ENCODE peak calls at places on chromosomes 7 and 10, in eight cellular contexts. S, L, W, Z, Q, U, T and D are unnamed samples.
A peak's percentile ranks its signal among the peaks of the same experiment; 100 is the strongest.

GRCh38 chr10:73808021-73808815 is 3.2 kb downstream of the NDST2 start:
- DNase-seq in Z (no peak), Q (no peak), S (no peak), U (no peak), T (no peak), L (no peak), W (no peak), D (no peak)

GRCh38 chr10:95988702-95989101 is 54.7 kb upstream of the CCNJ start:
- DNase-seq in Q (no peak), S (no peak), L (no peak), T (no peak), U (no peak), W (no peak), Z (no peak), D (no peak)

GRCh38 chr7:36219429-36219828 is 66.4 kb downstream of the EEPD1 start:
- DNase-seq in L (no peak), Z (no peak), W (no peak), S (no peak), U (no peak), Q (no peak), T (no peak), D (no peak)

GRCh38 chr7:85630904-85631582 is 444.2 kb upstream of the SEMA3D start:
- DNase-seq in U (no peak), T (no peak), L (no peak), Z (no peak), W (no peak), Q (no peak), S (no peak), D (peak; percentile 22)

GRCh38 chr7:1019789-1020610 is 24.3 kb upstream of the GPR146 start:
- DNase-seq in T (peak; percentile 18), Q (no peak), L (no peak), S (no peak), Z (no peak), U (no peak), W (no peak), D (no peak)

GRCh38 chr7:44063894-44064651 is 1.3 kb downstream of the PGAM2 start:
- DNase-seq in Z (no peak), T (no peak), U (no peak), Q (peak; percentile 25), L (no peak), W (no peak), S (no peak), D (peak; percentile 7)

GRCh38 chr10:90148121-90148855 is 446.9 kb downstream of the KIF20B start:
- DNase-seq in S (no peak), Z (no peak), Q (no peak), U (no peak), W (no peak), L (no peak), T (peak; percentile 58), D (peak; percentile 77)

GRCh38 chr7:80634505-80634904 is 3.9 kb upstream of the CD36 start:
- DNase-seq in Z (no peak), W (no peak), L (no peak), U (no peak), T (no peak), S (peak; percentile 92), Q (no peak), D (peak; percentile 91)

GRCh38 chr10:73228247-73228646 is 18.8 kb downstream of the DNAJC9 start:
- DNase-seq in L (no peak), T (no peak), W (no peak), Q (no peak), Z (no peak), S (no peak), U (no peak), D (peak; percentile 55)

GRCh38 chr7:77800730-77801129 is 2.2 kb downstream of the PHTF2 start:
- DNase-seq in W (no peak), Z (no peak), U (no peak), Q (no peak), T (no peak), L (no peak), S (no peak), D (no peak)

GRCh38 chr7:32942783-32943653 is 14.2 kb upstream of the FKBP9 start:
- DNase-seq in S (peak; percentile 48), W (peak; percentile 75), Z (peak; percentile 93), Q (peak; percentile 86), L (peak; percentile 12), T (peak; percentile 87), U (peak; percentile 67), D (peak; percentile 77)

GRCh38 chr10:4198216-4198615 is 413.2 kb upstream of the KLF6 start:
- DNase-seq in W (no peak), Z (no peak), L (no peak), S (no peak), Q (no peak), U (no peak), T (no peak), D (no peak)

GRCh38 chr10:24096281-24096680 is 112.7 kb upstream of the KIAA1217 start:
- DNase-seq in U (no peak), Q (no peak), Z (no peak), S (no peak), L (no peak), T (peak; percentile 14), W (no peak), D (no peak)

GRCh38 chr10:77926566-77927342 is at the start of gene DLG5:
- DNase-seq in Q (peak; percentile 75), W (peak; percentile 67), Z (peak; percentile 86), U (peak; percentile 13), L (no peak), T (peak; percentile 45), S (no peak), D (peak; percentile 72)

GRCh38 chr7:155357573-155358041 is 59.9 kb downstream of the INSIG1 start:
- DNase-seq in S (peak; percentile 80), Z (no peak), T (no peak), U (no peak), L (no peak), W (no peak), Q (peak; percentile 13), D (peak; percentile 62)

GRCh38 chr10:96377816-96378294 is 19.1 kb upstream of the OPALIN start:
- DNase-seq in L (no peak), S (no peak), U (no peak), W (no peak), Z (no peak), Q (peak; percentile 64), T (peak; percentile 23), D (no peak)

GRCh38 chr10:3827266-3827665 is 42.3 kb upstream of the KLF6 start:
- DNase-seq in Z (no peak), T (no peak), U (no peak), Q (no peak), L (no peak), W (no peak), S (no peak), D (no peak)

GRCh38 chr10:5411941-5412276 is 448 bp upstream of the NET1 start:
- DNase-seq in W (no peak), Q (no peak), S (no peak), Z (no peak), T (no peak), L (no peak), U (no peak), D (no peak)

GRCh38 chr7:108016841-108017775 is 14.1 kb upstream of the LAMB1 start:
- DNase-seq in W (no peak), S (no peak), U (no peak), T (no peak), Q (no peak), Z (no peak), L (no peak), D (peak; percentile 57)

GRCh38 chr7:690478-691360 is 35.8 kb upstream of the DNAAF5 start:
- DNase-seq in S (no peak), W (no peak), Q (no peak), Z (no peak), T (no peak), U (no peak), L (no peak), D (no peak)

GRCh38 chr10:104435822-104436221 is 82.2 kb downstream of the CFAP58 start:
- DNase-seq in Q (no peak), Z (no peak), T (no peak), W (no peak), S (no peak), U (no peak), L (no peak), D (no peak)

GRCh38 chr7:137289101-137289500 is 54.4 kb downstream of the PTN start:
- DNase-seq in T (no peak), W (no peak), U (no peak), L (no peak), S (no peak), Q (no peak), Z (no peak), D (no peak)

GRCh38 chr10:119441151-119441821 is 101.2 kb downstream of the RGS10 start:
- DNase-seq in W (no peak), Q (peak; percentile 59), S (no peak), U (no peak), Z (no peak), T (no peak), L (no peak), D (peak; percentile 96)

GRCh38 chr7:132819648-132820047 is 243.4 kb upstream of the PLXNA4 start:
- DNase-seq in S (no peak), U (no peak), T (no peak), Z (no peak), W (no peak), L (no peak), Q (no peak), D (no peak)

GRCh38 chr10:119502214-119502613 is 40.3 kb downstream of the RGS10 start:
- DNase-seq in L (no peak), W (no peak), U (peak; percentile 53), Z (no peak), T (peak; percentile 51), Q (no peak), S (no peak), D (no peak)

GRCh38 chr7:11449316-11449715 is 382.7 kb downstream of the THSD7A start:
- DNase-seq in S (no peak), Z (no peak), Q (no peak), W (no peak), T (no peak), U (no peak), L (no peak), D (no peak)

GRCh38 chr10:102243304-102243703 is 2.0 kb upstream of the PITX3 start:
- DNase-seq in W (no peak), S (no peak), Q (no peak), Z (no peak), U (no peak), L (no peak), T (no peak), D (peak; percentile 78)